ENCODE peak calls at places on chromosomes 5 and 9, in nine cellular contexts. P is GDM1; W is sciatic nerve; F is activated CD8-positive, alpha-beta memory T cell treated with anti-CD3 and anti-CD28 coated beads for 1 hour; T is midbrain; K is Kasumi-1; C is Panc1; X is SK-MEL-5; I is NCI-H82. J is an unnamed sample.

GRCh38 chr9:117153021-117153420 is 261.8 kb downstream of the ASTN2 start:
- DNase-seq in P (no peak), W (no peak), F (no peak), T (no peak), K (no peak), C (no peak), X (no peak), I (no peak), J (no peak)

GRCh38 chr9:91331849-91332248 is 29.9 kb downstream of the AUH start:
- DNase-seq in P (no peak), W (no peak), F (no peak), T (no peak), K (no peak), C (no peak), X (no peak), I (no peak), J (no peak)

GRCh38 chr9:2338770-2339169 is 282.8 kb upstream of the VLDLR start:
- DNase-seq in P (no peak), W (no peak), F (no peak), T (no peak), K (no peak), C (no peak), X (no peak), I (no peak), J (peak)

GRCh38 chr5:102579379-102579778 is 80.6 kb upstream of the SLCO6A1 start:
- DNase-seq in P (no peak), W (no peak), F (no peak), T (no peak), K (no peak), C (no peak), X (no peak), I (no peak), J (no peak)

GRCh38 chr5:180639743-180640300 is 9.6 kb downstream of the FLT4 start:
- DNase-seq in P (no peak), W (peak), F (no peak), T (no peak), K (peak), C (no peak), X (no peak), I (no peak), J (no peak)

GRCh38 chr5:172078726-172079345 is 72.4 kb upstream of the FBXW11 start:
- DNase-seq in P (peak), W (peak), F (no peak), T (no peak), K (peak), C (no peak), X (no peak), I (no peak), J (no peak)

GRCh38 chr9:21801683-21802417 is 586 bp upstream of the MTAP start:
- DNase-seq in P (no peak), W (peak), F (no peak), T (peak), K (no peak), C (no peak), X (no peak), I (peak), J (peak)

GRCh38 chr9:132207839-132208615 is 46.2 kb downstream of the NTNG2 start:
- DNase-seq in P (no peak), W (no peak), F (no peak), T (no peak), K (no peak), C (no peak), X (no peak), I (no peak), J (no peak)

GRCh38 chr5:114407783-114408182 is 45.9 kb downstream of the KCNN2 start:
- DNase-seq in P (no peak), W (no peak), F (no peak), T (no peak), K (no peak), C (no peak), X (no peak), I (no peak), J (no peak)

GRCh38 chr5:86716121-86716520 is 98.4 kb downstream of the COX7C start:
- DNase-seq in P (no peak), W (no peak), F (no peak), T (no peak), K (no peak), C (no peak), X (no peak), I (peak), J (no peak)

GRCh38 chr5:10331341-10331796 is 22.1 kb upstream of the MARCHF6 start:
- DNase-seq in P (no peak), W (peak), F (no peak), T (peak), K (no peak), C (no peak), X (no peak), I (no peak), J (peak)

GRCh38 chr5:31809037-31809910 is 170.3 kb downstream of the PDZD2 start:
- DNase-seq in P (peak), W (peak), F (no peak), T (peak), K (peak), C (peak), X (peak), I (peak), J (peak)

GRCh38 chr5:132000677-132001453 is 10.6 kb downstream of the ACSL6 start:
- DNase-seq in P (peak), W (no peak), F (no peak), T (no peak), K (peak), C (no peak), X (no peak), I (no peak), J (no peak)

GRCh38 chr9:77433675-77434445 is 214.3 kb downstream of the GNA14 start:
- DNase-seq in P (peak), W (peak), F (no peak), T (peak), K (peak), C (no peak), X (peak), I (peak), J (peak)

GRCh38 chr5:33997331-33997983 is 10.4 kb downstream of the AMACR start:
- DNase-seq in P (peak), W (peak), F (no peak), T (peak), K (peak), C (peak), X (peak), I (peak), J (peak)

GRCh38 chr5:138611295-138612220 is 36.4 kb upstream of the HSPA9 start:
- DNase-seq in P (no peak), W (no peak), F (no peak), T (peak), K (peak), C (no peak), X (peak), I (peak), J (peak)

GRCh38 chr5:173886157-173886556 is 2.0 kb upstream of the CPEB4 start:
- DNase-seq in P (no peak), W (no peak), F (no peak), T (no peak), K (no peak), C (no peak), X (no peak), I (no peak), J (no peak)

GRCh38 chr5:98927988-98928801 is 612 bp downstream of the CHD1 start:
- DNase-seq in P (peak), W (peak), F (no peak), T (peak), K (peak), C (no peak), X (peak), I (peak), J (peak)